ENCODE peak calls at places on chromosomes 2 and 18, in seven cellular contexts. P is activated T-cell treated with anti-CD3 and anti-CD28 coated beads, Interleukin-2, amount 50 U/mL, for 4 hours; R is COLO829; D is transverse colon; Y is activated T-helper 1 cell treated with anti-CD3 and anti-CD28 coated beads, Interleukin-2, amount 50 U/mL, for 16 hours; X is HT1080; J is lower lobe of right lung. N is an unnamed sample.

GRCh38 chr2:64056021-64056420 is 36.8 kb upstream of the VPS54 start:
- DNase-seq in X (no peak), R (no peak), Y (no peak), D (no peak), J (no peak), P (no peak), N (no peak)

GRCh38 chr2:169107645-169108044 is 38.3 kb downstream of the DHRS9 start:
- DNase-seq in X (no peak), D (no peak), J (no peak), P (no peak), R (no peak), Y (peak), N (peak)

GRCh38 chr2:79383681-79384080 is 129.2 kb upstream of the CTNNA2 start:
- DNase-seq in Y (no peak), J (no peak), R (no peak), P (no peak), D (no peak), X (no peak), N (no peak)

GRCh38 chr2:186887107-186888090 is 38.4 kb upstream of the ZSWIM2 start:
- DNase-seq in Y (no peak), J (no peak), X (no peak), R (no peak), D (no peak), P (no peak), N (no peak)

GRCh38 chr2:43438342-43438741 is 157.5 kb downstream of the THADA start:
- DNase-seq in R (no peak), J (no peak), D (no peak), Y (no peak), X (no peak), P (no peak), N (no peak)

GRCh38 chr18:50970006-50970405 is 2.2 kb downstream of the ELAC1 start:
- DNase-seq in P (no peak), D (peak), Y (no peak), X (no peak), J (peak), R (no peak), N (no peak)

GRCh38 chr2:6196461-6196860 is 504.3 kb downstream of the SOX11 start:
- DNase-seq in D (no peak), J (no peak), R (no peak), Y (no peak), P (no peak), X (no peak), N (no peak)

GRCh38 chr2:233464056-233464455 is 102.5 kb downstream of the USP40 start:
- DNase-seq in R (no peak), P (no peak), Y (no peak), X (no peak), D (no peak), J (peak), N (no peak)

GRCh38 chr18:33761363-33761762 is 183.3 kb downstream of the ASXL3 start:
- DNase-seq in J (no peak), X (no peak), Y (no peak), D (no peak), P (no peak), R (peak), N (no peak)

GRCh38 chr2:18630101-18630500 is 40.7 kb upstream of the NT5C1B start:
- DNase-seq in P (no peak), X (peak), D (no peak), R (no peak), Y (no peak), J (no peak), N (no peak)

GRCh38 chr18:22189431-22189830 is 20.0 kb downstream of the GATA6 start:
- DNase-seq in X (no peak), J (no peak), Y (no peak), R (no peak), P (no peak), D (no peak), N (no peak)

GRCh38 chr2:170886391-170886790 is 42.7 kb upstream of the GORASP2 start:
- DNase-seq in D (no peak), R (peak), J (no peak), Y (no peak), X (peak), P (no peak), N (no peak)

GRCh38 chr2:7510353-7510752 is 593.1 kb downstream of the RNF144A start:
- DNase-seq in Y (no peak), J (no peak), X (peak), R (no peak), D (no peak), P (no peak), N (no peak)

GRCh38 chr2:238742066-238742465 is 105.8 kb upstream of the TWIST2 start:
- DNase-seq in Y (no peak), J (no peak), X (no peak), P (no peak), R (no peak), D (no peak), N (no peak)

GRCh38 chr2:85903849-85904248 is 15.1 kb upstream of the ST3GAL5 start:
- DNase-seq in Y (no peak), R (no peak), J (no peak), D (no peak), X (no peak), P (no peak), N (no peak)

GRCh38 chr2:205934443-205934842 is 151.5 kb downstream of the INO80D start:
- DNase-seq in Y (no peak), R (peak), X (no peak), P (no peak), D (no peak), J (no peak), N (no peak)

GRCh38 chr2:58667137-58667774 is 426.1 kb upstream of the FANCL start:
- DNase-seq in J (no peak), Y (no peak), D (no peak), P (no peak), R (no peak), X (peak), N (no peak)

GRCh38 chr2:230602562-230603230 is 109.9 kb upstream of the CAB39 start:
- DNase-seq in Y (peak), J (no peak), X (no peak), D (peak), P (peak), R (no peak), N (peak)

GRCh38 chr2:210523650-210524289 is 32.6 kb upstream of the CPS1 start:
- DNase-seq in Y (no peak), P (no peak), J (no peak), R (no peak), D (no peak), X (no peak), N (no peak)

GRCh38 chr2:24852026-24852425 is 58.8 kb downstream of the CENPO start:
- DNase-seq in D (no peak), Y (no peak), R (no peak), J (no peak), P (no peak), X (no peak), N (no peak)

GRCh38 chr2:160583162-160583522 is 89.5 kb upstream of the RBMS1 start:
- DNase-seq in R (no peak), D (no peak), P (no peak), J (no peak), Y (no peak), X (no peak), N (no peak)

GRCh38 chr2:162327134-162327769 is 8.8 kb upstream of the IFIH1 start:
- DNase-seq in R (no peak), D (no peak), J (no peak), P (peak), X (no peak), Y (no peak), N (no peak)

GRCh38 chr2:54577035-54577434 is 120.9 kb downstream of the SPTBN1 start:
- DNase-seq in P (no peak), D (no peak), Y (no peak), R (no peak), X (no peak), J (no peak), N (no peak)

GRCh38 chr18:3340682-3341097 is 78.8 kb downstream of the MYL12B start:
- DNase-seq in R (no peak), Y (no peak), D (no peak), P (no peak), X (peak), J (no peak), N (no peak)

GRCh38 chr18:45402485-45403056 is 212.7 kb upstream of the SLC14A2 start:
- DNase-seq in P (no peak), Y (no peak), J (no peak), D (peak), X (peak), R (no peak), N (no peak)

N was measured in T-helper 9 cell.